ENCODE peak calls at places on chromosomes 11 and 22, in nine cellular contexts. N is GM13976, Q is left lung, H is mammary epithelial cell, T is ovary, Z is astrocyte of the cerebellum, S is cardiac muscle cell, B is HCT116, U is cardiac fibroblast. K is an unnamed sample.

GRCh38 chr22:45504703-45505341 is 2.1 kb downstream of the FBLN1 start:
- DNase-seq in Q (no peak), H (peak; percentile 34), Z (no peak), B (no peak), S (peak; percentile 70), U (peak; percentile 80), N (peak; percentile 45), T (peak; percentile 53), K (no peak)

GRCh38 chr22:27792452-27793165 is 8.9 kb downstream of the MN1 start:
- DNase-seq in T (no peak), H (no peak), B (no peak), Z (no peak), S (no peak), N (no peak), U (no peak), Q (no peak), K (no peak)

GRCh38 chr11:61747389-61748285 is 4.8 kb upstream of the MYRF start:
- DNase-seq in Z (peak; percentile 27), S (peak; percentile 87), H (peak; percentile 31), B (peak; percentile 48), T (peak; percentile 87), U (peak; percentile 79), Q (peak; percentile 73), N (peak; percentile 90), K (no peak)

GRCh38 chr11:44780940-44781631 is 54.3 kb downstream of the TSPAN18 start:
- DNase-seq in H (no peak), N (no peak), Z (no peak), T (no peak), S (peak; percentile 65), B (no peak), Q (no peak), U (peak; percentile 89), K (no peak)

GRCh38 chr11:73334244-73335203 is 26.4 kb downstream of the ARHGEF17 start:
- DNase-seq in Z (no peak), S (peak; percentile 54), T (peak; percentile 96), U (peak; percentile 90), H (peak; percentile 64), N (peak; percentile 75), B (peak; percentile 15), Q (peak; percentile 83), K (no peak)

GRCh38 chr11:125022551-125022950 is 40.6 kb upstream of the SLC37A2 start:
- DNase-seq in S (no peak), B (no peak), Q (no peak), U (no peak), N (no peak), H (peak; percentile 57), T (no peak), Z (no peak), K (no peak)

GRCh38 chr22:29343313-29343805 is 27.9 kb upstream of the RASL10A start:
- DNase-seq in H (no peak), Z (peak; percentile 59), B (no peak), N (no peak), S (peak; percentile 49), U (peak; percentile 36), Q (peak; percentile 62), T (no peak), K (peak; percentile 61)

GRCh38 chr11:45930031-45930794 is 7.8 kb downstream of the LARGE2 start:
- DNase-seq in U (no peak), T (no peak), B (no peak), S (no peak), H (peak; percentile 36), N (peak; percentile 92), Z (no peak), Q (peak; percentile 61), K (peak; percentile 6)

GRCh38 chr11:7538023-7538422 is 24.2 kb downstream of the PPFIBP2 start:
- DNase-seq in H (no peak), Q (no peak), S (no peak), Z (no peak), B (no peak), T (no peak), N (no peak), U (no peak), K (no peak)

GRCh38 chr11:100578966-100579365 is 108.1 kb upstream of the ARHGAP42 start:
- DNase-seq in B (no peak), H (peak; percentile 65), Z (no peak), S (no peak), Q (no peak), T (no peak), N (no peak), U (no peak), K (no peak)

GRCh38 chr11:39724404-39724803 is 1735.0 kb downstream of the LRRC4C start:
- DNase-seq in H (no peak), N (no peak), Q (no peak), T (no peak), U (no peak), S (no peak), B (no peak), Z (no peak), K (no peak)
- TF ChIP-seq CTCF in H (no peak), N (no peak), Q (no peak), T (no peak), U (no peak), S (no peak), B (no peak), Z (no peak), K (peak; percentile 2)

GRCh38 chr22:41943661-41944209 is 3.2 kb downstream of the CENPM start:
- DNase-seq in U (no peak), Z (no peak), S (no peak), B (no peak), N (no peak), H (no peak), T (no peak), Q (no peak), K (no peak)

GRCh38 chr22:41949297-41949965 is 2.5 kb upstream of the CENPM start:
- DNase-seq in U (no peak), N (no peak), Z (no peak), Q (no peak), T (no peak), H (no peak), B (no peak), S (no peak), K (no peak)

GRCh38 chr22:41947181-41948080 is 479 bp upstream of the CENPM start:
- DNase-seq in T (no peak), Q (no peak), H (no peak), B (no peak), Z (no peak), U (no peak), S (no peak), N (no peak), K (no peak)

GRCh38 chr22:41948142-41948541 is 1.2 kb upstream of the CENPM start:
- DNase-seq in Z (no peak), B (no peak), T (no peak), H (no peak), N (no peak), U (no peak), S (no peak), Q (no peak), K (no peak)

GRCh38 chr22:41946360-41947180 is at the start of gene CENPM:
- DNase-seq in B (peak; percentile 92), T (peak; percentile 84), U (peak; percentile 93), Z (peak; percentile 83), Q (peak; percentile 91), S (peak; percentile 97), H (peak; percentile 94), N (peak; percentile 90), K (peak; percentile 36)
- TF ChIP-seq CTCF in B (peak; percentile 33), T (no peak), U (peak; percentile 12), Z (peak; percentile 36), Q (no peak), S (peak; percentile 29), H (no peak), N (no peak), K (no peak)

GRCh38 chr11:36288442-36289225 is 590 bp downstream of the COMMD9 start:
- DNase-seq in N (no peak), B (no peak), H (no peak), S (peak; percentile 4), T (no peak), Z (no peak), Q (no peak), U (peak; percentile 22), K (no peak)

GRCh38 chr11:36296925-36297604 is 977 bp downstream of the PRR5L start:
- DNase-seq in B (no peak), N (no peak), S (no peak), Q (no peak), T (no peak), U (peak; percentile 97), Z (no peak), H (no peak), K (no peak)

GRCh38 chr11:36295926-36296325 is at the start of gene PRR5L:
- DNase-seq in B (no peak), N (no peak), H (no peak), Z (no peak), U (no peak), T (no peak), Q (no peak), S (no peak), K (no peak)

GRCh38 chr11:36289226-36289852 is at the start of gene COMMD9:
- DNase-seq in U (peak; percentile 93), Q (peak; percentile 96), S (peak; percentile 95), T (peak; percentile 92), Z (peak; percentile 82), B (peak; percentile 88), N (peak; percentile 91), H (peak; percentile 91), K (peak; percentile 68)

GRCh38 chr11:36292311-36292722 is 3.1 kb upstream of the COMMD9 start:
- DNase-seq in S (no peak), U (peak; percentile 63), H (peak; percentile 40), N (peak; percentile 74), T (no peak), Q (no peak), Z (no peak), B (peak; percentile 26), K (no peak)
- TF ChIP-seq CTCF in S (peak; percentile 41), U (peak; percentile 39), H (peak; percentile 32), N (peak; percentile 34), T (peak; percentile 15), Q (peak; percentile 46), Z (peak; percentile 19), B (peak; percentile 62), K (peak; percentile 46)

GRCh38 chr11:94655951-94656350 is 88.8 kb downstream of the PIWIL4 start:
- DNase-seq in Z (no peak), U (no peak), Q (no peak), N (no peak), S (no peak), H (no peak), T (no peak), B (no peak), K (no peak)
- TF ChIP-seq CTCF in Z (no peak), U (no peak), Q (no peak), N (no peak), S (no peak), H (no peak), T (no peak), B (no peak), K (no peak)

DNA sequence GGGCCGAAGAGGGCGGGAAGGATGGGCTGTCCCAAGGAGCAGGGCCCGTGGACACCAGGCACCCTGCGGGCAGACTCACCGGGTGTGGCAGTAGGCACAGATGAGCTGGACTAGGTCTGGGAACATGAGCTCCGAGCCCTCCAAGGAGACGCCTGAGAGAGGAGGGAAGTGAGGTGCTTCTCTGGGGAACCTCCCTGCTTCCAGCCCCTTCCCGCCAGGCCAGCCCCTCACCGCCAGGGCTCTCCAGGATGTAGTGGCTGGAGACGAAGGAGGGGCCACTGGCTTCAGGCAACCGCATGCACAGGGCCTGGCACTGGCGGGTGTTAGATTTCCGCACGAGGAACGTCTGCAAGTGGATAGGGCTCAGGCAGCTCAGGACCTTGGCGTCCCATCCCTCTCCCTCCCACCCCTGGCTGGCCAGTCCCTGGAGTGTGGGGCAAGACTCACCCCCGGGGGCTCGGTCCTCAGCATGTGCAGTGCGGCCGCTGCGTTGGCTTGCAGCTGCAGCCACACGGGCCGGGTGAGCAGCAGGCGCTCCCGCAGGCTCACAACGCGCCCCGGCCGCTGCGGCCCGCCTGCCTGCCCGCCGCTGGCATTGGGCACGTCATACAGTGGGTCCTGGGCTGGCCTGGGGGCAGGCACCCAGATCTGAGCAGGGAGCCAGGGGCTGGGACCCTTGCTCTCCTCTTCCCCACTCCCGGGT is 552 bp downstream of the RIN1 start:
- DNase-seq in U (peak; percentile 75), T (no peak), B (no peak), H (peak; percentile 50), N (no peak), Q (no peak), S (peak; percentile 45), Z (no peak), K (no peak)
- TF ChIP-seq CTCF in U (peak; percentile 5), T (no peak), B (no peak), H (no peak), N (no peak), Q (no peak), S (no peak), Z (no peak), K (no peak)